ENCODE peak calls at places on chromosomes 3 and 15, in five cellular contexts. G is RWPE1, Y is NCI-H2029, N is HS-5, F is HT1080. M is an unnamed sample.

GRCh38 chr3:134366221-134366927 is 7.9 kb downstream of the AMOTL2 start:
- DNase-seq in N (no peak), G (no peak), F (no peak), Y (no peak), M (no peak)

GRCh38 chr3:35965908-35966307 is 326.6 kb downstream of the ARPP21 start:
- DNase-seq in G (peak), F (peak), Y (peak), N (no peak), M (peak)

GRCh38 chr3:69499899-69500316 is 114.0 kb upstream of the FRMD4B start:
- DNase-seq in N (no peak), Y (no peak), G (no peak), F (peak), M (no peak)

GRCh38 chr15:31211353-31211752 is 109.8 kb upstream of the TRPM1 start:
- DNase-seq in Y (no peak), G (no peak), N (no peak), F (no peak), M (no peak)

GRCh38 chr3:49563766-49564165 is 9.5 kb downstream of the BSN start:
- DNase-seq in Y (no peak), G (no peak), N (no peak), F (no peak), M (no peak)

GRCh38 chr3:109696932-109697331 is 359.6 kb upstream of the DPPA4 start:
- DNase-seq in N (no peak), Y (no peak), F (no peak), G (no peak), M (no peak)

GRCh38 chr3:104396974-104397669 is 969.6 kb upstream of the ALCAM start:
- DNase-seq in F (peak), N (no peak), G (no peak), Y (no peak), M (no peak)

GRCh38 chr3:186849392-186849975 is 7.0 kb downstream of the ADIPOQ start:
- DNase-seq in N (no peak), G (peak), F (peak), Y (peak), M (no peak)

GRCh38 chr3:32200490-32200889 is 38.0 kb upstream of the CMTM8 start:
- DNase-seq in Y (no peak), G (no peak), N (no peak), F (peak), M (no peak)

GRCh38 chr3:129398803-129399144 is 29.7 kb downstream of the EFCAB12 start:
- DNase-seq in Y (no peak), F (no peak), G (peak), N (no peak), M (peak)

GRCh38 chr3:183313764-183314163 is 60.7 kb downstream of the B3GNT5 start:
- DNase-seq in G (no peak), N (no peak), Y (no peak), F (no peak), M (no peak)

GRCh38 chr3:51642462-51642861 is 28.6 kb upstream of the TEX264 start:
- DNase-seq in Y (no peak), N (no peak), F (peak), G (no peak), M (no peak)

GRCh38 chr15:36658905-36659304 is 79.5 kb downstream of the CDIN1 start:
- DNase-seq in F (no peak), Y (no peak), N (no peak), G (no peak), M (no peak)

GRCh38 chr15:88571153-88572029 is 24.9 kb upstream of the DET1 start:
- DNase-seq in G (no peak), N (no peak), Y (no peak), F (no peak), M (no peak)

GRCh38 chr3:5476403-5476802 is 288.9 kb downstream of the EDEM1 start:
- DNase-seq in G (no peak), F (no peak), N (no peak), Y (no peak), M (no peak)

GRCh38 chr15:101126618-101127502 is 125.0 kb downstream of the CHSY1 start:
- DNase-seq in F (no peak), Y (no peak), G (no peak), N (no peak), M (no peak)

GRCh38 chr3:63753567-63753966 is 65.5 kb upstream of the C3orf49 start:
- DNase-seq in Y (no peak), F (peak), N (no peak), G (peak), M (peak)

GRCh38 chr3:33915796-33916589 is 117.6 kb downstream of the PDCD6IP start:
- DNase-seq in Y (no peak), F (no peak), N (no peak), G (peak), M (no peak)

GRCh38 chr3:109900774-109901173 is 563.4 kb upstream of the DPPA4 start:
- DNase-seq in G (no peak), N (no peak), Y (peak), F (no peak), M (no peak)

GRCh38 chr3:158347966-158348365 is 223.0 kb upstream of the MLF1 start:
- DNase-seq in Y (no peak), F (peak), G (no peak), N (peak), M (no peak)

GRCh38 chr3:133928903-133929607 is 33.4 kb upstream of the RAB6B start:
- DNase-seq in Y (no peak), N (no peak), F (peak), G (no peak), M (no peak)

GRCh38 chr3:138694287-138695007 is 85.9 kb downstream of the FAIM start:
- DNase-seq in G (peak), N (peak), F (peak), Y (no peak), M (peak)

GRCh38 chr15:56286213-56286612 is 42.5 kb upstream of the RFX7 start:
- DNase-seq in Y (no peak), G (no peak), N (no peak), F (no peak), M (no peak)

GRCh38 chr3:78801923-78802587 is 965.7 kb downstream of the ROBO1 start:
- DNase-seq in Y (no peak), N (no peak), F (no peak), G (no peak), M (no peak)